ENCODE peak calls at places on chromosomes 16 and 17, in seven cellular contexts. F is stomach; E is WTC11; C is activated gamma-delta T cell treated with Interleukin-2 at 50 U/mL for 16 hours; B is effector memory CD4-positive, alpha-beta T cell; M is stimulated activated CD4-positive, alpha-beta T cell treated with anti-CD3 and anti-CD28 coated beads, Interleukin-15, amount 100 ng/mL, for 24 hours; U is omental fat pad. N is an unnamed sample.

GRCh38 chr16:57795431-57795878 is 6.8 kb downstream of the KIFC3 start:
- DNase-seq in U (no peak), E (peak; percentile 74), C (peak; percentile 37), B (no peak), F (peak; percentile 73), M (peak; percentile 45), N (no peak)

GRCh38 chr17:72122002-72122310 is 1.1 kb downstream of the SOX9 start:
- DNase-seq in C (no peak), F (no peak), M (no peak), E (no peak), U (no peak), B (no peak), N (no peak)

GRCh38 chr16:9050102-9050830 is 41.2 kb upstream of the HAPSTR1 start:
- DNase-seq in E (peak; percentile 84), U (no peak), B (no peak), C (no peak), F (no peak), M (peak; percentile 42), N (no peak)

GRCh38 chr17:74163836-74164235 is 39.6 kb upstream of the RPL38 start:
- DNase-seq in F (no peak), E (no peak), C (no peak), B (no peak), M (no peak), U (no peak), N (no peak)

GRCh38 chr16:86609115-86609514 is 30.8 kb downstream of the FOXL1 start:
- DNase-seq in M (no peak), F (no peak), C (no peak), E (no peak), U (no peak), B (no peak), N (peak; percentile 71)

GRCh38 chr16:80158766-80159165 is 382.0 kb upstream of the DYNLRB2 start:
- DNase-seq in U (no peak), E (no peak), B (no peak), M (no peak), F (no peak), C (no peak), N (peak; percentile 75)

GRCh38 chr16:14202697-14203096 is 131.6 kb downstream of the MRTFB start:
- DNase-seq in E (no peak), U (no peak), M (no peak), B (no peak), C (no peak), F (no peak), N (no peak)

GRCh38 chr16:86239381-86239780 is 270.9 kb upstream of the FOXF1 start:
- DNase-seq in B (no peak), U (no peak), M (no peak), C (no peak), E (no peak), F (no peak), N (no peak)

GRCh38 chr16:70478912-70479341 is 24.5 kb downstream of the FCSK start:
- DNase-seq in F (no peak), C (no peak), B (no peak), U (no peak), E (no peak), M (no peak), N (no peak)

GRCh38 chr16:81190667-81191066 is 47.8 kb upstream of the BCO1 start:
- DNase-seq in F (no peak), B (no peak), U (no peak), C (no peak), E (no peak), M (no peak), N (no peak)

GRCh38 chr17:58200024-58200633 is 7.6 kb downstream of the EPX start:
- DNase-seq in M (peak; percentile 76), B (peak; percentile 9), E (peak; percentile 83), U (no peak), F (peak; percentile 46), C (peak; percentile 46), N (no peak)

GRCh38 chr17:29732613-29733012 is 109.9 kb upstream of the CORO6 start:
- DNase-seq in E (no peak), C (no peak), B (no peak), M (no peak), F (no peak), U (no peak), N (no peak)

GRCh38 chr16:51716195-51716594 is 565.1 kb upstream of the SALL1 start:
- DNase-seq in M (no peak), C (no peak), B (no peak), U (no peak), F (no peak), E (no peak), N (no peak)

GRCh38 chr17:32819035-32819434 is 57.9 kb downstream of the MYO1D start:
- DNase-seq in M (no peak), E (no peak), U (no peak), B (no peak), F (no peak), C (no peak), N (no peak)

GRCh38 chr17:57477483-57478357 is 221.4 kb downstream of the MSI2 start:
- DNase-seq in B (no peak), F (no peak), U (no peak), C (no peak), E (no peak), M (no peak), N (no peak)

GRCh38 chr16:56643833-56644232 is 5.4 kb downstream of the MT1A start:
- DNase-seq in C (no peak), B (no peak), F (no peak), M (no peak), E (no peak), U (no peak), N (no peak)

GRCh38 chr17:81651692-81652091 is 4.7 kb downstream of the PDE6G start:
- DNase-seq in F (no peak), U (no peak), M (no peak), E (no peak), B (no peak), C (no peak), N (peak; percentile 63)

GRCh38 chr16:81728435-81728834 is 50.7 kb upstream of the PLCG2 start:
- DNase-seq in B (no peak), M (no peak), E (no peak), F (no peak), C (no peak), U (no peak), N (no peak)

GRCh38 chr16:25135239-25135878 is 23.8 kb downstream of the LCMT1 start:
- DNase-seq in M (no peak), U (no peak), F (no peak), E (no peak), C (no peak), B (no peak), N (peak; percentile 12)